ENCODE peak calls at places on chromosomes 6 and 20, in four cellular contexts. M is IMR-90, E is GM12878, D is K562. J is an unnamed sample.

GRCh38 chr6:42813906-42814444 is 32.1 kb downstream of the BICRAL start:
- DNase-seq in M (no peak), E (no peak), D (no peak), J (no peak)

GRCh38 chr6:2875840-2876207 is 27.3 kb downstream of the SERPINB9 start:
- DNase-seq in M (no peak), E (no peak), D (no peak), J (no peak)

GRCh38 chr6:165755583-165755982 is 92.5 kb upstream of the PDE10A start:
- DNase-seq in M (no peak), E (no peak), D (no peak), J (no peak)

GRCh38 chr6:84432616-84433015 is 205.2 kb upstream of the CEP162 start:
- DNase-seq in M (no peak), E (no peak), D (no peak), J (no peak)

GRCh38 chr6:91438570-91438969 is 851.7 kb upstream of the MAP3K7 start:
- DNase-seq in M (peak), E (no peak), D (no peak), J (no peak)

GRCh38 chr6:151067684-151068596 is 171.8 kb upstream of the AKAP12 start:
- DNase-seq in M (peak), E (no peak), D (no peak), J (peak)

GRCh38 chr6:170293881-170294755 is 3.2 kb upstream of the DLL1 start:
- DNase-seq in M (no peak), E (no peak), D (no peak), J (no peak)

GRCh38 chr6:140485740-140486467 is 1111.5 kb upstream of the CITED2 start:
- DNase-seq in M (peak), E (peak), D (no peak), J (peak)

GRCh38 chr6:113855500-113856010 is 1.6 kb upstream of the MARCKS start:
- DNase-seq in M (peak), E (no peak), D (no peak), J (peak)

GRCh38 chr6:97189767-97190166 is 93.2 kb downstream of the MMS22L start:
- DNase-seq in M (peak), E (no peak), D (no peak), J (no peak)

GRCh38 chr6:123570813-123571684 is 65.7 kb downstream of the TRDN start:
- DNase-seq in M (no peak), E (no peak), D (no peak), J (no peak)

GRCh38 chr20:14816471-14816870 is 479.1 kb upstream of the FLRT3 start:
- DNase-seq in M (no peak), E (no peak), D (no peak), J (no peak)
- TF ChIP-seq ELK1 in M (no peak), E (no peak), D (no peak), J (no peak)

DNA sequence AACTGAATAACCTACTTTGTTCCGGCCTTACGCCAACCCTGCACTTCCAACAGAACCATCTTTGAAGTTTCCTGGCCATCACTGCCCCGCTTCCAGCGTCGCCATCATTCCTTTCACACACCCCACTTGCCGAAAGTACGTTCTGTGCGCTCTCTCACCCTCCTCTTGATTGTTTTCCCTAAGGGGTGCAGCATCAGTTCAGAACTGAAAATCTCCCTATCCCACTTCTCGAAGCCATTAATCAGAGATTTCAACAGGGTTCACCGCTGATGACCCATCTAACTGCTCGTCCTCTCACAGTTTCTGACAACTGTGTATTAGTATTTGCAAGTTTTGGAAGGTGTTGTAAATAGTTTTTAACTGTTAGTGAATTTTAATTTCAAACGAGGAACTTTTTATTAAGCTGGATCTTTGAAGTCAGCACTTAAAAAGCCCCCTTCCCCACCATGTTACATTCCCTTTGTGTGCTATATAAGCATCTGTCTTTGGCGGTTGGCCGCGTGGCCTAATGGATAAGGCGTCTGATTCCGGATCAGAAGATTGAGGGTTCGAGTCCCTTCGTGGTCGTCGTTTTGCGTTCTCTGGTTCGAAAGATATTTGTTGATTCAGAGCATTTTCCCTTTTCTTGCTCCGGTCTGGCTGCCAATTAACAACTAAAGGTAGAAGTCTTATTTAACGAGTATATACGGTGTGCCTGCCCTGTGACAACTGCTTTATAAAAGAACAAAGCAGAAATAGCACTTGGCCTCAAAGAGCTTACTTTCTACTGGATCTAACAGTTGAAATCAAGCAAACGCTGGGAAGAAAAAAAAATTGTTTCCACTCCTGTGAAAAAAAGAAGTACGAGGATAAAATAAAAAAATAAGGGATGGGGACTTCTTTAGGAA is 42.6 kb downstream of the TRIM27 start:
- DNase-seq in M (peak), E (no peak), D (peak), J (no peak)
- TF ChIP-seq ELK1 in M (no peak), E (no peak), D (no peak), J (no peak)

GRCh38 chr6:14922306-14922705 is 323.6 kb upstream of the JARID2 start:
- DNase-seq in M (no peak), E (no peak), D (no peak), J (no peak)
- TF ChIP-seq ELK1 in M (no peak), E (no peak), D (no peak), J (no peak)

GRCh38 chr6:79712144-79712543 is 81.0 kb downstream of the SH3BGRL2 start:
- DNase-seq in M (no peak), E (no peak), D (no peak), J (no peak)

GRCh38 chr6:79712616-79713015 is 81.5 kb downstream of the SH3BGRL2 start:
- DNase-seq in M (no peak), E (no peak), D (no peak), J (no peak)

GRCh38 chr6:79710127-79710526 is 79.0 kb downstream of the SH3BGRL2 start:
- DNase-seq in M (no peak), E (no peak), D (no peak), J (no peak)

GRCh38 chr6:79711167-79711566 is 80.0 kb downstream of the SH3BGRL2 start:
- DNase-seq in M (no peak), E (no peak), D (no peak), J (no peak)

DNA sequence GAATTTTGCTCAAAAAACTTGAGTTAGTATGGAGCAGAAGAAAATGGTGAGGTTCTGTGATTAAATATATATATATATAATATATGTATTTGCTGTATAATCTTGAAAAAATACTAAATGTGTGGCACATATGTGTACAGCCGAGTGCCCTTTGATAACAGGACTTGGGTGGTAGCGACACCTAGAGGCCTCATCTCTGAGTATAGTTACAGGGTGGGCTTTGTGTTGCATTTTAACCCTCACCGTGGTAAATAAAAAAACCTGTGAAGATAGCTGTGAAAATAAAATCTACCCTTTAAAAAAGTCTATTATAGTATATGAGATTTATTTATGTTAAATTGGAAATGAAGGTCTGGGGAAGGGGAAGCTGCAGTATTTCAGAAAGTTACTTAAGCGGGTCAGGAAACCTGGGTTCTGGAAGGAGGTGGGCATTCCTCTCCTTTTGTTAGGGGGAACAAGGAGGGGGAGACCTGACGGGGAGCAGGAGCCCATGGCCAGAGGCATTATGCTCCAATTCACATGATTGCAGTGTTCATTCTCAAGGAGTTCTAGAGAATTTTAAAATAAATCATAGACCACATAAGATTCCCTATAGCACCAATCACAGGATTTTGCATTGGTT is 82.7 kb downstream of the SH3BGRL2 start:
- DNase-seq in M (peak), E (no peak), D (peak), J (peak)
- TF ChIP-seq ELK1 in M (no peak), E (no peak), D (no peak), J (no peak)